ENCODE peak calls at places on chromosomes 13 and 19, in ten cellular contexts. S, N, Y, Z, O, W, Q, F, D and X are unnamed samples.

GRCh38 chr13:102359264-102359663 is 42.6 kb downstream of the FGF14 start:
- DNase-seq in Y (no peak), Z (no peak), F (no peak), W (no peak), D (no peak), S (no peak), N (no peak), O (no peak), Q (no peak), X (no peak)

GRCh38 chr13:43411741-43412140 is 375.0 kb downstream of the ENOX1 start:
- DNase-seq in D (no peak), Q (no peak), O (no peak), Y (peak; percentile 93), W (peak; percentile 53), S (no peak), F (no peak), N (no peak), Z (peak; percentile 89), X (no peak)

GRCh38 chr13:94710881-94711560 is 1.3 kb downstream of the SOX21 start:
- DNase-seq in W (no peak), N (peak; percentile 78), Q (no peak), F (peak; percentile 55), Z (no peak), O (no peak), D (no peak), S (no peak), Y (no peak), X (no peak)

GRCh38 chr19:33325920-33326319 is 23.6 kb upstream of the CEBPA start:
- DNase-seq in N (no peak), W (peak; percentile 27), D (peak; percentile 69), S (no peak), Q (peak; percentile 89), O (no peak), Z (peak; percentile 93), Y (peak; percentile 94), F (no peak), X (no peak)

GRCh38 chr19:56508282-56508778 is 675 bp downstream of the ZNF471 start:
- DNase-seq in Y (peak; percentile 9), W (no peak), Z (no peak), D (no peak), F (no peak), S (no peak), O (no peak), N (no peak), Q (no peak), X (no peak)

GRCh38 chr19:48421548-48421947 is 24.2 kb upstream of the GRWD1 start:
- DNase-seq in O (no peak), Q (no peak), F (no peak), S (peak; percentile 5), W (no peak), N (no peak), Y (no peak), Z (no peak), D (peak; percentile 58), X (no peak)

GRCh38 chr19:40466219-40467006 is at the start of gene SPTBN4:
- DNase-seq in N (peak; percentile 49), D (peak; percentile 34), O (peak; percentile 67), Q (no peak), S (peak; percentile 38), W (peak; percentile 40), F (no peak), Y (peak; percentile 55), Z (peak; percentile 76), X (no peak)

GRCh38 chr19:51031220-51031879 is 3.5 kb downstream of the KLK12 start:
- DNase-seq in N (no peak), Z (peak; percentile 29), W (no peak), Y (no peak), O (no peak), Q (no peak), F (no peak), S (no peak), D (no peak), X (no peak)

GRCh38 chr19:4977299-4978174 is 8.6 kb downstream of the KDM4B start:
- DNase-seq in D (no peak), W (peak; percentile 85), Z (peak; percentile 91), Y (peak; percentile 52), S (peak; percentile 47), F (no peak), Q (peak; percentile 55), N (no peak), O (peak; percentile 74), X (peak; percentile 59)

GRCh38 chr13:109400625-109401257 is 385.6 kb downstream of the IRS2 start:
- DNase-seq in O (no peak), W (no peak), Q (peak; percentile 83), F (no peak), N (no peak), Y (no peak), D (no peak), Z (no peak), S (no peak), X (no peak)

GRCh38 chr13:34421849-34422475 is 520.1 kb upstream of the NBEA start:
- DNase-seq in Y (no peak), W (no peak), S (no peak), Z (no peak), D (no peak), N (no peak), Q (no peak), F (no peak), O (no peak), X (no peak)

GRCh38 chr13:34430294-34430693 is 511.8 kb upstream of the NBEA start:
- DNase-seq in W (no peak), O (no peak), Y (no peak), S (no peak), Z (no peak), F (no peak), N (no peak), Q (no peak), D (no peak), X (no peak)

GRCh38 chr13:34420975-34421719 is 520.9 kb upstream of the NBEA start:
- DNase-seq in S (no peak), W (no peak), F (no peak), O (no peak), N (no peak), Y (no peak), Z (no peak), D (no peak), Q (no peak), X (no peak)

DNA sequence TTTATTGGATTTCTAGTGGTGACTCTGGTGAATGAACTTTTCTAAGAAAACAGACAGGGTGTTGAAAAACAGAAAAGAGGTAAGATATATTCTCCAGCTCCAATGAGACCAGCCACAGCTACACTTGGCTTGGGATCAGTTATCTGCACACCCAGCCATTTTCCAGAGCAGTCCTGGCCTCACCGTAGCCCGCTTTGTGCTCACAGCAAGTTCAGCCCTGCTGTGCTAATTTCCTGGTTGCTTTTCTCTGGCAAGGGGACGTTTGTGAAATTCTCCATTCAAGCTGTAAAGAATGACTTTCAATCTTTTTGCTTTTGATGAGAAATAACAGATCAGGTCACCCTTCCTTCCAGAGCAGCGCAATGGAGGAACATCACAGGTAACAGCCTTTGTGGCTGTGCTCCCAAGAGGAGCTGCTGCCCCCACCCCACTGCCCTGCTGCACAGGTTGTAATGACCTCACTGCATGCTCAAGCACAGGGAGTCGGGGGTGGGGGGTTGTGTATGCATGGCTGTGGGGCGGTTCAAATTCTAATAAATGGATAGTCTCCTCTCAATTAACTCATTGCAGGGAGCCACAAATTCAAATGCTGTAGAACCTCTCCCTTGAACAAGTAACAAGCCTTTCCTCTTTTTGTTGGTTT is 516.6 kb upstream of the NBEA start:
- DNase-seq in S (no peak), F (no peak), W (no peak), Q (no peak), N (no peak), Y (no peak), O (no peak), D (no peak), Z (no peak), X (no peak)
- TF ChIP-seq POLR2A in S (no peak), F (no peak), W (no peak), Q (no peak), N (no peak), Y (no peak), O (no peak), D (no peak), Z (no peak), X (no peak)

DNA sequence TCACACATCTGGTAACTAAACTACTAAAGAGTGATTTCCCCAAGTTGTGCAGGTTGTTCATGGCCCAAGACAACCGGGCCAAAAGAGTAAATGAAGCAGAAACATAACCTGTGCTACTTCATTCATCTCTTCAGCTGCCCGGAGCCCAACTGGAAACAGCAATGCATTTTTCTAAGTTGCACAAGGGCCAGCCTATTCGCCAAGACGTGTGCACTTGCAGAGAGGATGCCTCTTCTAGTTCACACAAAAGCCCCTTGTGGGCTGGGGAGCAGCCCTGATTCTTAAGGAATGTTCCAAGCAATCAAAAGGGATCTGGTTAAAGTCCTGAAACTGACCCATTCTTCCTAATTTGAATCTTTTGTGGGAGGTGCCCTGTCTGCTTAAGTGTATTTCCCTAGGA is 275.8 kb downstream of the SHISA2 start:
- DNase-seq in Z (no peak), W (no peak), Q (no peak), S (no peak), N (no peak), F (no peak), Y (no peak), O (no peak), D (no peak), X (no peak)
- TF ChIP-seq POLR2A in Z (no peak), W (no peak), Q (no peak), S (no peak), N (no peak), F (no peak), Y (no peak), O (no peak), D (no peak), X (no peak)

DNA sequence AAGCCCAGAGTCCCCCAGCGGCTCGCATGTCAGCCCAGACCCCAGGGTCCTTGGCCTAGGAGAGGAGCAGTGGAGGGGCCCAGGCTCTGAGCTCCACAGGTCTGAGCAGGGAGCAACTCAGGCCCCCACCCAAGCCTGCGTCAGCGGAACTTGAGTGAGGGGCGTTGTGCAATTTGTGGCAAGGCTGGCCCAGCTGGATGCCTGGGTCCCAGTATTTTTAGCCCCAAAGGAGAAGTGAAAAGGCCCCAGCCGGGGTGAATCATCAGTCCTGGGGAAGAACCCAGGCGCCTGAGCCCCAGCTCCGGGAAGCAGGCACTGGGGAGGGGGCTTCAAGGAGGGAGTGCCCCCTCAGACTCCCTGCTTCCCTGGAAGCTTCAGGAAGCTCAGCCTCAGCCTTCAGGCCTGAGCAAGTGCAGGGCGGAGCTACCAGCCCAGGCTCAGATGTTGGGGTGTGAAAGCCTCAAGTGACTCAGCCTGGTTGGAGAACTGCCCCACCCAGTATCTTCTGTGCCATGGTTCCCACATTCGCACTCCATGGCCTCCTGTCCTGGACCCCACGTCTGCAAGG is 7.2 kb downstream of the MED29 start:
- DNase-seq in N (no peak), S (peak; percentile 37), W (peak; percentile 70), F (peak; percentile 84), Z (peak; percentile 91), Y (peak; percentile 83), Q (peak; percentile 80), O (peak; percentile 88), D (peak; percentile 91), X (peak; percentile 80)
- TF ChIP-seq POLR2A in N (no peak), S (no peak), W (no peak), F (no peak), Z (peak; percentile 41), Y (peak; percentile 37), Q (peak; percentile 1), O (no peak), D (no peak), X (no peak)

DNA sequence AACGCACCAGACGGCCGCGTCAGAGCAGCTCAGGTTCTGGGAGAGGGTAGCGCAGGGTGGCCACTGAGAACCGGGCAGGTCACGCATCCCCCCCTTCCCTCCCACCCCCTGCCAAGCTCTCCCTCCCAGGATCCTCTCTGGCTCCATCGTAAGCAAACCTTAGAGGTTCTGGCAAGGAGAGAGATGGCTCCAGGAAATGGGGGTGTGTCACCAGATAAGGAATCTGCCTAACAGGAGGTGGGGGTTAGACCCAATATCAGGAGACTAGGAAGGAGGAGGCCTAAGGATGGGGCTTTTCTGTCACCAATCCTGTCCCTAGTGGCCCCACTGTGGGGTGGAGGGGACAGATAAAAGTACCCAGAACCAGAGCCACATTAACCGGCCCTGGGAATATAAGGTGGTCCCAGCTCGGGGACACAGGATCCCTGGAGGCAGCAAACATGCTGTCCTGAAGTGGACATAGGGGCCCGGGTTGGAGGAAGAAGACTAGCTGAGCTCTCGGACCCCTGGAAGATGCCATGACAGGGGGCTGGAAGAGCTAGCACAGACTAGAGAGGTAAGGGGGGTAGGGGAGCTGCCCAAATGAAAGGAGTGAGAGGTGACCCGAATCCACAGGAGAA is 1.9 kb downstream of the PPP1R12C start:
- DNase-seq in S (no peak), Z (no peak), F (no peak), Q (no peak), W (peak; percentile 50), N (no peak), Y (no peak), O (no peak), D (no peak), X (no peak)
- TF ChIP-seq POLR2A in S (no peak), Z (no peak), F (no peak), Q (no peak), W (peak; percentile 17), N (no peak), Y (no peak), O (no peak), D (no peak), X (no peak)